ENCODE peak calls at places on chromosomes 5 and 9, in four cellular contexts. K is GM12878, J is foreskin fibroblast, F is cardiac fibroblast. X is an unnamed sample.
A peak's percentile ranks its signal among the peaks of the same experiment; 100 is the strongest.

GRCh38 chr5:59299006-59299405 is 594.5 kb downstream of the PDE4D start:
- DNase-seq in K (no peak), J (no peak), F (no peak), X (no peak)

GRCh38 chr5:103033696-103034095 is 86.2 kb downstream of the GIN1 start:
- DNase-seq in K (no peak), J (no peak), F (no peak), X (no peak)

GRCh38 chr9:123712399-123712798 is 217.5 kb downstream of the DENND1A start:
- DNase-seq in K (no peak), J (peak; percentile 71), F (no peak), X (no peak)

GRCh38 chr5:136155769-136156168 is 23.1 kb downstream of the SMAD5 start:
- DNase-seq in K (no peak), J (peak; percentile 47), F (no peak), X (no peak)

GRCh38 chr9:33374190-33374589 is 28.2 kb downstream of the AQP7 start:
- DNase-seq in K (no peak), J (no peak), F (no peak), X (no peak)

GRCh38 chr9:27505744-27506161 is 18.3 kb upstream of the IFNK start:
- DNase-seq in K (no peak), J (no peak), F (no peak), X (no peak)

GRCh38 chr5:23084815-23085214 is 231.7 kb upstream of the CDH12 start:
- DNase-seq in K (no peak), J (no peak), F (no peak), X (no peak)

GRCh38 chr9:108562176-108562575 is 293.6 kb downstream of the ACTL7B start:
- DNase-seq in K (no peak), J (no peak), F (no peak), X (no peak)

GRCh38 chr9:97773091-97773490 is 76.0 kb upstream of the XPA start:
- DNase-seq in K (no peak), J (no peak), F (no peak), X (no peak)

GRCh38 chr5:159913048-159913447 is 3.2 kb upstream of the ADRA1B start:
- DNase-seq in K (no peak), J (peak; percentile 90), F (peak; percentile 88), X (no peak)

GRCh38 chr9:38269752-38270151 is 122.8 kb upstream of the ALDH1B1 start:
- DNase-seq in K (no peak), J (no peak), F (no peak), X (no peak)

GRCh38 chr9:75483636-75484035 is 395.3 kb downstream of the OSTF1 start:
- DNase-seq in K (no peak), J (no peak), F (no peak), X (no peak)

GRCh38 chr5:161562446-161562845 is 15.9 kb upstream of the GABRB2 start:
- DNase-seq in K (no peak), J (no peak), F (no peak), X (no peak)

DNA sequence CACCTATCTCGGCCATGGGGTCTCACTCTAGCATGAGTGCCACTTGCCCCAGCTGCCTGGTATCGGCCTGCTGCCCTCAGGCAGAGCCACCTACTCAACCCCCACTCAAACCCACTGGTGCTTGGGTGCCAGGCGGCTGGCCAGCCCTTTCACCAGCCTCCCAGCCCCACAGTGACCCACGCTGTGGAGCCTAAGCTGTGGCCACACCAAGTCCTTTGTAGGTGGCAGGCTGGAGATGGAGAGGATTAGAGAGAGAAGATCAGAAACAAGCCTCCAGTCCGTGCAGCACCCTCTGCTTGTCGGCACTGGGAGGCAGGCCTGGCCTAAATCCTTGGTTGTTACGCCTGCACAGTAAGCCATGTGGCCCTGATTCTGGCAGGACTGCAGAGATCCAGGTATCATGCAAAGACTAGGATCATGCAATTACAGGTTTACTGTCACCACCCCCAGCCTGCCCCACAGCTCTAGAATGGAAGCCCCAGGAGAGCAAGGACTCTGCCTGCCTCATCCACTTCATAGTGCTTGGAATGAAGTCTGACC is 171.7 kb downstream of the COL23A1 start:
- DNase-seq in K (no peak), J (no peak), F (no peak), X (no peak)
- TF ChIP-seq CTCF in K (no peak), J (no peak), F (no peak), X (no peak)

GRCh38 chr5:93588586-93589347 is 5.7 kb downstream of the NR2F1 start:
- DNase-seq in K (no peak), J (no peak), F (no peak), X (no peak)
- H3K4me3 ChIP-seq in K (no peak overlapping the region), J (peak overlapping the region; percentile 29), F (peak overlapping the region; percentile 10), X (no peak overlapping the region)

GRCh38 chr9:86945868-86946711 is 1.2 kb downstream of the GAS1 start:
- DNase-seq in K (no peak), J (peak; percentile 94), F (peak; percentile 82), X (no peak)
- TF ChIP-seq CTCF in K (no peak), J (no peak), F (no peak), X (peak; percentile 42)

GRCh38 chr9:83219154-83219923 is 156.4 kb upstream of the RASEF start:
- DNase-seq in K (no peak), J (peak; percentile 80), F (peak; percentile 86), X (peak; percentile 12)
- H3K4me3 ChIP-seq in K (no peak overlapping the region), J (peak overlapping the region; percentile 81), F (peak overlapping the region; percentile 60), X (peak overlapping the region; percentile 62)

DNA sequence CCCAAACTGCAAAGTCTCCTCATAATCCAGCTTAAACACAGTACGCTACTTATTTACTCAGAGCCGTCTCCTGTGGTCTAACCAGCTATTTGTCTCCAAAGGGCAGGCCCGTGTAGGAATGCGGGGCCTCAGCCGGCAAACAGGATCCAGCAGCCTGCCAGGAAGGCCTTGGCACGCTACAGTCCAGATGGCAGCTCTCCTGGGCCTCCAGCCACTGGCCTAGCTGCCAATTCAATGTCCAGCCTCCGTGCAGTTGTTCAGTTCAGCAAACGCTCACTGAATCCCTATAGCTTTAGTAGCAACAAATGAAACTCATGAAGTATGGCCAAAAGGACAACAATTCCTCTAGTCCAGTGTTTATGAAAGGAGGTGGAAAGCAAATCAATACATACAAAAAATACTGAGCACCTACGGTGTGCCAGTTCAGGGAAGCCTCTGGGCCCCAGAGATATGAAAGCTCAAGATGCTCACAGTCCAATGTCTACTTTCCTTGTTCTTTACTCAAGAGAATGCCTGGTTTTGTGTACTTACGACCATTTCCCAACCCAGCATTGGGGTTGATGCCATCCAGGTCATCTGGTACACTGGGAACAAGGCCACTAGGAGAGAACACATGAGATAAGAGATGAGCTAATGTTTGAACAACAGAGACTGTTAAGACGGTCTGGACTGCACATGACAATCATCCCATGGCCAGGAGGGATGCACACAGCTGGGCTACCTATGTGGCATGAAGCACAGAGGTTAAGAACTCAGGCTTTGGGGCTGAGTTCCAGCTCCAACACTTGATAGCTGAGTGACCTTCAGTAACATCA is 8.3 kb downstream of the CDK5RAP2 start:
- DNase-seq in K (no peak), J (peak; percentile 89), F (peak; percentile 77), X (no peak)
- TF ChIP-seq CTCF in K (no peak), J (no peak), F (no peak), X (no peak)

DNA sequence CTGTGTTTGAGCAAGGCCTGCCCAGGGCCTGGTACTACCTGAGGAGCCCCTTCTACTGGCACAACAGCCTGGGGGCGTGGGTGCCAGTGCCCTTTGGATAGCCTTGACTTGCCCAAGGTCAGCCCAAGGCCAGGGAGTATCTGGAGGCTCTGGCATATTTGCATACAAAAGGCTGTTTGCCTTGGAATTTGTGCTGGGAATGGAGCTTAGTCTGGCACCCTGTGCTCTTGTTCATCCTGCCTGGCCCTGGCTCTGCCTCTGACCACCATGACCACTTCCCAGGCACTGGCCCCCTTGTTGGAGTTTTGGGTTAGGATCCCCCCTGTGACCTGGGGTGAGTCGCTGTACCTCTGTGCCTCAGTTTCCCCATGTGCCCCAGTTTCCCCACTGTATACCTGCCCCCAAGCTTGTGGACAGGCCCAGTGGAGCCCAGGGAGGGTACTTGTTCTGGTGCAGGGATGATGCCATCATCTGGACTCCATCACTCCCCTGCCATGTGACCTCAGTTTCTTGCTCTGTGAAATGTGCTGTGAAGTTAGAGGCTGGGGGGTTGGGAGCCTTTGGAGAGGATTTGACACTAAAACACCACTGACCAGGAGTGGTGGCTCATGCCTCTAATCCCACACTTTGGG is 1.6 kb downstream of the SUSD3 start:
- DNase-seq in K (no peak), J (no peak), F (no peak), X (no peak)
- H3K4me3 ChIP-seq in K (peak overlapping the region; percentile 81), J (no peak overlapping the region), F (no peak overlapping the region), X (no peak overlapping the region)